ENCODE peak calls at places on chromosome 20, in six cellular contexts. J is right cardiac atrium, F is OCI-LY7, D is lower lobe of right lung, N is body of pancreas, K is hepatocyte. I is an unnamed sample.

GRCh38 chr20:8829232-8829631 is 239.7 kb upstream of the PLCB4 start:
- DNase-seq in K (no peak), D (no peak), J (no peak), F (no peak), N (no peak), I (no peak)

GRCh38 chr20:51811040-51811351 is 8.7 kb upstream of the SALL4 start:
- DNase-seq in N (no peak), K (peak; percentile 25), F (no peak), J (no peak), D (no peak), I (no peak)

GRCh38 chr20:59583428-59584277 is 20.7 kb upstream of the PHACTR3 start:
- DNase-seq in F (no peak), K (no peak), N (peak; percentile 23), D (no peak), J (peak; percentile 84), I (no peak)

GRCh38 chr20:23029324-23029723 is 5.8 kb upstream of the SSTR4 start:
- DNase-seq in F (no peak), N (no peak), D (peak; percentile 54), K (no peak), J (no peak), I (no peak)

GRCh38 chr20:63555661-63556381 is 1.9 kb downstream of the FNDC11 start:
- DNase-seq in N (no peak), D (no peak), K (no peak), J (no peak), F (no peak), I (no peak)

GRCh38 chr20:19274412-19275015 is 62.1 kb downstream of the SLC24A3 start:
- DNase-seq in D (no peak), N (peak; percentile 14), J (no peak), K (no peak), F (no peak), I (no peak)

GRCh38 chr20:14622796-14623195 is 285.4 kb upstream of the FLRT3 start:
- DNase-seq in J (no peak), D (no peak), N (no peak), K (peak; percentile 69), F (no peak), I (no peak)

GRCh38 chr20:34859826-34860545 is 12.7 kb downstream of the GGT7 start:
- DNase-seq in N (no peak), K (no peak), F (no peak), J (no peak), D (no peak), I (no peak)

GRCh38 chr20:62820208-62820961 is 3.5 kb downstream of the COL9A3 start:
- DNase-seq in F (no peak), D (no peak), J (no peak), K (no peak), N (no peak), I (no peak)

GRCh38 chr20:13166006-13166405 is 55.1 kb upstream of the ISM1 start:
- DNase-seq in K (no peak), N (no peak), F (no peak), D (no peak), J (no peak), I (no peak)

GRCh38 chr20:41639630-41640029 is 21.5 kb upstream of the CHD6 start:
- DNase-seq in J (no peak), N (no peak), F (no peak), K (no peak), D (no peak), I (no peak)

GRCh38 chr20:25336561-25337422 is 53.8 kb downstream of the ABHD12 start:
- DNase-seq in J (no peak), D (no peak), F (no peak), N (peak; percentile 63), K (peak; percentile 47), I (no peak)

GRCh38 chr20:41408131-41408789 is 41.6 kb upstream of the EMILIN3 start:
- DNase-seq in K (no peak), D (no peak), J (no peak), N (no peak), F (no peak), I (no peak)

GRCh38 chr20:17843246-17844132 is 125.1 kb downstream of the SNX5 start:
- DNase-seq in F (peak; percentile 44), N (peak; percentile 27), D (no peak), K (no peak), J (peak; percentile 76), I (no peak)
- H3K27ac ChIP-seq in F (no peak overlapping the region), N (peak overlapping the region; percentile 28), D (peak overlapping the region; percentile 71), K (peak overlapping the region; percentile 37), J (peak overlapping the region; percentile 55), I (no peak overlapping the region)

DNA sequence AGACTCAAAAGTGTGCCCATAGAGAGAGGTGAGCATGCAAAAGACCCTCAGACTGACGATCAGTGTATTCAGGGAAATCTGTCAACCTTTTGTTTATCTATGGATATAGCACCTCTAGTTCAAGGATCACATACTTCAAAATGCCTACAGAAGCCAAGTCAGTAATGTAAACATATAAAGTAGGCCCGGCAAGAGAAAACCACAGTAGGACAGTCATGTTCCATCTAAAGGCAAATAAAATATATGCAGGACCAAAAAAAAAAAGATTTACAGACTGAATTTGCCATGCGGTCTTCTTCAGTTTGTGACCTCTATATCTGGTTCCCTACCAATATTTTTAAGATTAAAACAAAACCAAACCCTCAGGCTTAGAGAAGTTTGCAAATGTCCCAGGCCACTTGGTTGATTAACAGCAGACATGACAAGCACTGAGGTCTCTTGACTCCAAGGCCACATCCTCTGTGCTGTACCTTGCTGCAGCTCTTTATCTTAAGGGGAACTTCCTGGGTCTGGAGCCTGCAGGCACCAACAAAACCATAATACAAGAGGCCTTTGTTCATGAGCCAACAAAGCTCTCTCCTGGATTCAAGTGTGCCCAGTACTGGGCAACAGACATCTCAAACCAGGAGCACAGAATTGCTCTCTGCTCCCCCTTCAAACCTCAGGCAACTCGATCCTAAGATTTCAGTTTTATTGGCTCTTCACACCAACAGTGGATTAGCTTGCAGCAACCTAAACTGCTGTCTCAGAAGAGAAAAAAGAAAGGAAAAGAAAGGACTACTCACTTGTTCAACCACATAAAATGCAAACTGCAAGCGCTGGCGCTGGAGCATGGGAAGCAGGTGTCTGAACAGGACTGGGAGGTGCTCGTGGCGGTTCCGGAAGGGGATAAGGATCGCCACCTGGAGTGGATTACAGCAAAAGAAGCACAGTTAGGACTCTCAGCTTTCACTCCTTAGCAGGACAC is 71.7 kb downstream of the B4GALT5 start:
- DNase-seq in K (no peak), N (peak; percentile 50), J (no peak), D (no peak), F (no peak), I (no peak)
- H3K27ac ChIP-seq in K (peak overlapping the region; percentile 56), N (peak overlapping the region; percentile 62), J (no peak overlapping the region), D (peak overlapping the region; percentile 42), F (no peak overlapping the region), I (peak overlapping the region; percentile 1)

GRCh38 chr20:47648943-47649342 is 136.3 kb downstream of the SULF2 start:
- DNase-seq in J (no peak), N (no peak), K (no peak), D (no peak), F (no peak), I (no peak)
- H3K27ac ChIP-seq in J (no peak overlapping the region), N (no peak overlapping the region), K (no peak overlapping the region), D (no peak overlapping the region), F (no peak overlapping the region), I (no peak overlapping the region)

DNA sequence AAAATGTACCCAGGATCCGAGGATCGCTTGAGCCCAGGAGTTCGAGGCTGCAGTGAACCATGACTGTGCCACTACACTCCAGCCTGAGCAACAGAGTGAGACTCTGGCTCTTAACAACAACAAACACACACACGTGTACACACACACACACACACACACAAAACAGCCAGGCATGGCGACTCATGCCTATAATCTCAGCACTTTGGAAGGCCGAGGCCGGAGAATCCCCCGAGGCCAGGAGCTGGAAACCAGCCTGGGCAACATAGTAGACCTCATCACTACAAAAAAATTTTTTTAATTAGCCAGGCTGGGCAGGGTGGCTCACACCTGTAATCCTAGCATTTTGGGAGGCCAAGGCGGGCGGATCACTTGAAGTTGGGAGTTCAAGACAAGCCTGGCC is 23.3 kb upstream of the ARFGEF2 start:
- DNase-seq in J (no peak), N (no peak), F (no peak), K (no peak), D (no peak), I (no peak)
- H3K27ac ChIP-seq in J (no peak overlapping the region), N (no peak overlapping the region), F (no peak overlapping the region), K (no peak overlapping the region), D (no peak overlapping the region), I (no peak overlapping the region)